ENCODE peak calls at places on chromosomes 5 and 9, in ten cellular contexts. C is PC-9, H is Caco-2, Y is AG04449, N is cardiac muscle cell, V is left ventricle myocardium inferior, U is mucosa of descending colon, E is foreskin fibroblast, B is keratinocyte, F is fibroblast of mammary gland. K is an unnamed sample.

GRCh38 chr5:1965860-1966396 is 83.2 kb upstream of the IRX4 start:
- DNase-seq in C (no peak), H (no peak), Y (no peak), N (no peak), V (no peak), U (no peak), E (no peak), B (no peak), F (no peak), K (no peak)

GRCh38 chr5:121702783-121703182 is 148.9 kb upstream of the FTMT start:
- DNase-seq in C (no peak), H (no peak), Y (no peak), N (no peak), V (no peak), U (no peak), E (no peak), B (no peak), F (no peak), K (no peak)

GRCh38 chr9:117644607-117645244 is 59.5 kb upstream of the TLR4 start:
- DNase-seq in C (peak), H (peak), Y (no peak), N (peak), V (peak), U (peak), E (peak), B (peak), F (peak), K (peak)

GRCh38 chr9:28059192-28059591 is 485.9 kb upstream of the C9orf72 start:
- DNase-seq in C (no peak), H (no peak), Y (no peak), N (no peak), V (no peak), U (no peak), E (no peak), B (no peak), F (no peak), K (no peak)

GRCh38 chr9:34279431-34279830 is 49.6 kb downstream of the KIF24 start:
- DNase-seq in C (no peak), H (no peak), Y (no peak), N (peak), V (no peak), U (no peak), E (peak), B (no peak), F (peak), K (peak)

GRCh38 chr5:85334-85995 is 6.5 kb upstream of the PLEKHG4B start:
- DNase-seq in C (no peak), H (no peak), Y (no peak), N (no peak), V (no peak), U (no peak), E (no peak), B (no peak), F (no peak), K (no peak)

GRCh38 chr5:76358-77169 is 15.4 kb upstream of the PLEKHG4B start:
- DNase-seq in C (no peak), H (no peak), Y (no peak), N (no peak), V (no peak), U (no peak), E (no peak), B (no peak), F (no peak), K (no peak)

GRCh38 chr5:132607133-132607532 is 50.4 kb downstream of the RAD50 start:
- DNase-seq in C (no peak), H (no peak), Y (no peak), N (no peak), V (no peak), U (no peak), E (no peak), B (no peak), F (no peak), K (no peak)

GRCh38 chr5:124979174-124979573 is 232.7 kb upstream of the ZNF608 start:
- DNase-seq in C (no peak), H (peak), Y (no peak), N (no peak), V (no peak), U (no peak), E (no peak), B (no peak), F (no peak), K (no peak)

GRCh38 chr9:81150016-81150625 is 539.2 kb downstream of the TLE1 start:
- DNase-seq in C (no peak), H (no peak), Y (no peak), N (no peak), V (no peak), U (no peak), E (no peak), B (no peak), F (no peak), K (peak)

GRCh38 chr9:106916491-106917235 is 53.7 kb downstream of the ZNF462 start:
- DNase-seq in C (peak), H (peak), Y (peak), N (peak), V (no peak), U (no peak), E (peak), B (peak), F (peak), K (peak)

GRCh38 chr9:89418112-89418872 is 79.6 kb downstream of the SEMA4D start:
- DNase-seq in C (no peak), H (no peak), Y (no peak), N (no peak), V (no peak), U (no peak), E (no peak), B (no peak), F (no peak), K (no peak)

GRCh38 chr5:141637693-141638419 is 1.1 kb downstream of the RELL2 start:
- DNase-seq in C (no peak), H (peak), Y (no peak), N (peak), V (peak), U (peak), E (no peak), B (no peak), F (peak), K (no peak)

GRCh38 chr9:3534614-3535404 is 9.0 kb upstream of the RFX3 start:
- DNase-seq in C (no peak), H (no peak), Y (no peak), N (no peak), V (no peak), U (no peak), E (no peak), B (no peak), F (no peak), K (no peak)

GRCh38 chr9:88143179-88143578 is 4.9 kb upstream of the SPATA31C2 start:
- DNase-seq in C (no peak), H (no peak), Y (no peak), N (no peak), V (no peak), U (no peak), E (no peak), B (no peak), F (no peak), K (no peak)

GRCh38 chr5:151223447-151224264 is at the start of gene CCDC69:
- DNase-seq in C (no peak), H (peak), Y (no peak), N (peak), V (peak), U (peak), E (peak), B (no peak), F (peak), K (peak)

GRCh38 chr5:150301170-150301505 is 1.6 kb downstream of the ARSI start:
- DNase-seq in C (no peak), H (no peak), Y (no peak), N (peak), V (no peak), U (no peak), E (no peak), B (no peak), F (peak), K (no peak)

GRCh38 chr9:100058699-100059579 is 39.9 kb downstream of the ERP44 start:
- DNase-seq in C (no peak), H (no peak), Y (no peak), N (no peak), V (no peak), U (no peak), E (no peak), B (no peak), F (no peak), K (no peak)

DNA sequence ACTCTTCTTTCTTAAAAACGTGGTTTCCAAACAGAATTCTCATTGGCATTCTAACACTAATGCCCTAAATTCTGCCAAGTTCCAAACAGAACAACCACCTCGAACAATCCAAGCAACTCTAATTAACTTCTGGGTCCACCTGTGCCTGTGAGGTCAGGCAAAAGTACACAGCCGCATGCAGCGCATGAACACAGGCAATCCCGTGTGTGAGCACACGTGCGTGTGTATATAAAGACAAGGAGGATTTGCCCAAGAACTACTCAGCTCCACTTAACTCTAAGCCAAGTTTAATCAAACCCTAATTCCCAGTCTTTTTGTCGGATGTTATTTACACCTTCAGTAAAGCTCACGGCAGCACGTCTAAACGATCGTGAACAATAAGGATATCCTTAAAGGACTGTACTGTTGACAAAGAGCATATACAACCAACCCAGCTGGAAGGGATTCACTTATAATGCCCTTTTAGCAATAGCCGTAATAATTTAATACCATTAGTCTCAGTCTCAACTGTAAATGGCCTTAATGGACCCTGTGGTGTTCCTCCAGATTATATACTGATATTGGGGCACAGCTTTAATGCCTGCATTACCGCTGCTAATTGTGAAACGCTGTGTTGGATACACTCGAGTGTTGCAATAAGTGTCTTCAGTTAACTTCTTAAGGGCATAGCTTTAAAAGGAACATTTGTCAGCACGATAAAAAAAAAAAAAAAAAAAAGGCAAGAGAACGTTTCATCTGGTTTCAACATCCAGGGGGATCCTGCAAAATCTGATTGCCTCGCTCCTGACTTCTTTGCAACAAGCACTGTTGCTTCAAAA is 78.1 kb downstream of the EBF1 start:
- DNase-seq in C (no peak), H (no peak), Y (no peak), N (peak), V (no peak), U (no peak), E (peak), B (no peak), F (peak), K (no peak)
- H3K4me3 ChIP-seq in C (no peak), H (no peak), Y (peak), N (no peak), V (peak), U (no peak), E (peak), B (no peak), F (peak), K (no peak)

GRCh38 chr5:16304846-16305245 is 125.3 kb upstream of the MARCHF11 start:
- DNase-seq in C (no peak), H (no peak), Y (no peak), N (no peak), V (no peak), U (no peak), E (no peak), B (no peak), F (peak), K (no peak)
- TF ChIP-seq CTCF in C (no peak), H (no peak), Y (no peak), N (no peak), V (no peak), U (no peak), E (no peak), B (no peak), F (no peak), K (no peak)

DNA sequence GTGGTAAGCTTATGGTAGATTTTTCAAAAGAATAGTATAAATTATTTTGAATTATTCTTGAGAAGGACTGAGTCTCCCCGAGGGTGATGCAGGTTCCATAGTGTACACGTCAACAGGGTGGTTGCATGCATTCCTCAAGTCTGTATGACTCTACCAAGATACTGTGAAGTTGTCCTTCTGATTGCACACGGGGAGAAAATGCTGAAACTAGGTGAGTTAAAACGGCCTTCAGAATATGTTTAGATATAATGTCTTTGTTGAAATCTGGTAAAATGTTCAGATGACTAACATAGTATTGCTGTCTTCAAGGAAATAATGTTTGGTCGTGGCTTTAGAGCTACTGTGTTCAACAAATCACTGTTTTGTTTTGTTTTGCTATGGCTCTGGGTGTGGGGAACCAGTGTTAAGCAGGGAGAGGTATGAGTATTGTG is 22.4 kb upstream of the TNFAIP8 start:
- DNase-seq in C (no peak), H (no peak), Y (no peak), N (no peak), V (no peak), U (no peak), E (no peak), B (peak), F (no peak), K (no peak)
- H3K4me3 ChIP-seq in C (no peak), H (no peak), Y (no peak), N (no peak), V (peak), U (no peak), E (no peak), B (peak), F (no peak), K (no peak)

DNA sequence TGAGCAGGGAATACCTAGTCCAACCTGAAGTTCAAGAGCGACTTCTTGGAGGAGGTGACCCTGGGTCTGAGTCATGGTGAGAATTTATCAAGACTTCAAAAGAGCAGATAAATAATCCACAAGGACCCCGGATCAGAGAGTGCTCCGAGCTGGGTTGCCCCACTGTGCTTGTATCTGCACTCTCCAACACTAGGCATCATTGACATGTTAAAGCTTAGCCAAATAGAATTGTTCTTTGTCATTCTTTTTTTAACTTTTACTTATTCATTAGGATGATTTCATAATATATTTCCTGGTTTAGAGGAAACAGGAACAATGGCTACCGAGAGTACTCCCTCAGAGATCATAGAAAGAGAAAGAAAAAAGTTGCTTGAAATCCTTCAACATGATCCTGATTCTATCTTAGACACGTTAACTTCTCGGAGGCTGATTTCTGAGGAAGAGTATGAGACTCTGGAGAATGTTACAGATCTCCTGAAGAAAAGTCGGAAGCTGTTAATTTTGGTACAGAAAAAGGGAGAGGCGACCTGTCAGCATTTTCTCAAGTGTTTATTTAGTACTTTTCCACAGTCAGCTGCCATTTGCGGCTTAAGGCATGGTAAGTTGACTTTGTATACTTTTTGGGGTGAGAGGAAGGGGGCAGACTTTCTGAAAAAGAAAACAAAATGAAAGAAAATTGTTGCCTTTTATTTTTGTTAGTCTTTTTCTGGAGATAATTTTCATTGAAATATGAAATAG is at the start of gene CARD6:
- DNase-seq in C (peak), H (no peak), Y (no peak), N (peak), V (no peak), U (no peak), E (no peak), B (no peak), F (peak), K (no peak)
- TF ChIP-seq CTCF in C (peak), H (no peak), Y (no peak), N (no peak), V (no peak), U (no peak), E (no peak), B (no peak), F (peak), K (no peak)

GRCh38 chr5:55073211-55073610 is 29.2 kb upstream of the GZMA start:
- DNase-seq in C (no peak), H (no peak), Y (no peak), N (no peak), V (no peak), U (no peak), E (no peak), B (no peak), F (no peak), K (no peak)
- H3K4me3 ChIP-seq in C (no peak), H (no peak), Y (no peak), N (no peak), V (no peak), U (no peak), E (no peak), B (no peak), F (no peak), K (no peak)

DNA sequence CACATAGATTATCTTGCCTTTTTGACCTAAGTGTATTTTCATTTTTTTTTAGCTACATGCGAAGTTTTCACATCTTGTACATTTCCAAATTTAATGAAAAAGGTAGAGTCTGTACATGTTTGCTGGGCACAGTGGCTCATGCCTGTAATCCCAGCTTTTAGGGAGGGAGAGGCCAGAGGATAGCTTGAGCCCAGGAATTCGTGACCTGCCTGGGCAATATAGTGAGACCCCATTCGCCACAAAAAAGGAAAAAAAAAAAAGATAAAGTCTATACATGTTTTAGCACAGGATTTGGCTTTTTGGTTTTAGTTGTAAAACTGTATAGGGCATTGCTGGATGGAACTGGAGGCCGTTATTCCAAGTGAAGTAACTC is 28.8 kb downstream of the RAI14 start:
- DNase-seq in C (no peak), H (no peak), Y (no peak), N (no peak), V (no peak), U (no peak), E (no peak), B (no peak), F (no peak), K (no peak)
- TF ChIP-seq CTCF in C (no peak), H (no peak), Y (no peak), N (no peak), V (no peak), U (no peak), E (no peak), B (no peak), F (no peak), K (no peak)